ENCODE peak calls at places on chromosome 1, in seven cellular contexts. E is adrenal gland, S is neural progenitor cell, J is right lobe of liver, Q is progenitor cell of endocrine pancreas, F is GM13977, I is kidney epithelial cell. Y is an unnamed sample.

GRCh38 chr1:205967555-205968335 is 24.5 kb upstream of the SLC26A9 start:
- DNase-seq in S (no peak), Q (no peak), F (no peak), E (no peak), J (no peak), I (no peak), Y (no peak)

GRCh38 chr1:89023026-89023425 is 360 bp upstream of the GBP3 start:
- DNase-seq in J (no peak), I (no peak), F (no peak), E (no peak), S (no peak), Q (no peak), Y (no peak)

GRCh38 chr1:189220750-189221149 is 1256.9 kb downstream of the BRINP3 start:
- DNase-seq in S (no peak), F (no peak), E (no peak), J (no peak), Q (no peak), I (no peak), Y (no peak)

GRCh38 chr1:154190550-154190949 is 1.4 kb downstream of the TPM3 start:
- DNase-seq in I (no peak), E (no peak), F (no peak), J (no peak), Q (no peak), S (no peak), Y (no peak)

GRCh38 chr1:151828931-151829330 is 2.7 kb downstream of the RORC start:
- DNase-seq in S (peak), Q (no peak), I (no peak), F (no peak), J (peak), E (peak), Y (no peak)

GRCh38 chr1:175434268-175434860 is 241.8 kb upstream of the KIAA0040 start:
- DNase-seq in F (peak), E (no peak), Q (no peak), I (no peak), J (peak), S (no peak), Y (peak)

GRCh38 chr1:94205639-94206038 is 31.7 kb downstream of the ARHGAP29 start:
- DNase-seq in F (no peak), S (no peak), Q (no peak), E (no peak), I (no peak), J (no peak), Y (no peak)

GRCh38 chr1:226974544-226975258 is 34.6 kb downstream of the COQ8A start:
- DNase-seq in S (no peak), I (no peak), J (peak), F (no peak), Q (no peak), E (peak), Y (no peak)

GRCh38 chr1:44819257-44819593 is 10.9 kb downstream of the BTBD19 start:
- DNase-seq in Q (no peak), S (peak), I (no peak), J (peak), F (peak), E (no peak), Y (no peak)

GRCh38 chr1:14350197-14350596 is 248.3 kb upstream of the KAZN start:
- DNase-seq in I (no peak), Q (no peak), F (no peak), E (no peak), S (no peak), J (no peak), Y (no peak)

GRCh38 chr1:83499998-83500397 is 498.9 kb downstream of the TTLL7 start:
- DNase-seq in J (no peak), E (no peak), F (peak), I (no peak), Q (no peak), S (no peak), Y (no peak)

GRCh38 chr1:23437355-23437664 is 12.8 kb upstream of the TCEA3 start:
- DNase-seq in S (no peak), I (no peak), F (no peak), E (no peak), Q (no peak), J (no peak), Y (no peak)

GRCh38 chr1:228325267-228325666 is 81.4 kb downstream of the TRIM11 start:
- DNase-seq in E (no peak), Q (no peak), I (no peak), S (no peak), J (no peak), F (no peak), Y (no peak)

GRCh38 chr1:84932991-84933611 is 40.1 kb upstream of the LPAR3 start:
- DNase-seq in I (no peak), F (no peak), J (no peak), E (no peak), Q (no peak), S (no peak), Y (no peak)

GRCh38 chr1:84940481-84940880 is 47.5 kb upstream of the LPAR3 start:
- DNase-seq in Q (no peak), J (no peak), F (no peak), I (no peak), S (no peak), E (no peak), Y (no peak)

GRCh38 chr1:84939151-84939550 is 46.1 kb upstream of the LPAR3 start:
- DNase-seq in I (no peak), E (no peak), J (no peak), F (no peak), Q (no peak), S (no peak), Y (no peak)

GRCh38 chr1:84939761-84940160 is 46.8 kb upstream of the LPAR3 start:
- DNase-seq in I (no peak), E (no peak), J (no peak), Q (no peak), S (no peak), F (no peak), Y (no peak)

DNA sequence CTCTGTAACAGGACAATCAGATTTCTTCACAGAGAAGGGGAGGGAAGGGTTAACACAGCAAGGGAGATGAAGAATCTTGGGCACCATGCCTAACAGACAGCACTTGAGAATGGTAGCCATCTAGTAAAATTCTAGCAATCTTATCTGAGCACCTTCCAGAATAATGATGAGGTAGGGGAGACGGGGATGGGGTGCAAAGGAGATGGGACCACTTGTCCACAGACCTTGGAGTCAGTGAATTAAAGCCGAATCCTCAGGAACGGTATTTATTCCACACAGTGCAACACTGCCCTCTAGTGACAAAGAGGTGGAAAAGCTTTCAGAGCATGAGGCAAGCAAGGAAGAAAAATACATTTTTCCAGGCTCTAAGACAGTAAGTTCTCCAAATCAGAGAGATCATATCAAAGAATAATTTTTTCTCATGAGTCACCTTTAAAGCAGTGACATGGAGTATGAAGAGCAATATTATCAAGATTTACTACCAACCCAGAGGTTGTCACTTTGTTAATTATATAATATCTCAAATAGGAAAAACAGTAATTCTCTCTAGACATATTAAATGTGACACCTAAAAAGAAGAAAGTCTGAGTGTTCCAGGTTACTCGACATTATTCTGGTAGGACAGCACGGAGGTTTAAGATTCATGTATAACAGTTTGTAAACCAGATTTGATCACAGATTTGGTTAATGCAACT is 43.3 kb upstream of the LPAR3 start:
- DNase-seq in J (no peak), S (peak), F (peak), E (peak), I (no peak), Q (no peak), Y (peak)
- TF ChIP-seq CTCF in J (peak), S (peak), F (peak), E (peak), I (peak), Q (peak), Y (peak)

GRCh38 chr1:51627672-51628071 is 10.8 kb downstream of the OSBPL9 start:
- DNase-seq in S (peak), J (no peak), F (peak), E (no peak), Q (no peak), I (no peak), Y (peak)
- TF ChIP-seq CTCF in S (peak), J (peak), F (peak), E (peak), Q (peak), I (peak), Y (no peak)

DNA sequence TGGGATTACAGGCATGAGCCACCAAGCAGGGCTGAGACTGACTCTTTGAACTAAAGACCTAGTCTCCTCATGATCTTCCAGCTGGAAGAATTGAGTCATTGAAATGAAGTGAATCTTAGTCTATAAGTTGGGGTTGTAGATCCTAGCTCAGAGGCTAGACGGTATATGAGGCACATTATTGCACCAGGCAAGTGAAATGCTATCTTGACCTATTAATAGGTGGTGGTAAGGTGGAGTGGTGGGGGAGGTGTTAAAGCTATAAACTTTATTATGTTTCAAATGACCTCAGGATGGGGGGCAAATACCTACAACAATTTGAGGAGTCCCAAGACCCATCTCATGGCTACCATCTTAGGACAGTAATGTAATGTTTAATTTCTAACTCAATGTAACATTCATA is 36.8 kb upstream of the SLC16A1 start:
- DNase-seq in Q (no peak), J (no peak), I (no peak), E (no peak), S (no peak), F (no peak), Y (no peak)
- TF ChIP-seq CTCF in Q (no peak), J (no peak), I (no peak), E (no peak), S (no peak), F (no peak), Y (no peak)

GRCh38 chr1:38014171-38014570 is 1.6 kb downstream of the UTP11 start:
- DNase-seq in F (no peak), Q (no peak), I (no peak), E (no peak), S (no peak), J (no peak), Y (no peak)
- TF ChIP-seq CTCF in F (no peak), Q (no peak), I (no peak), E (no peak), S (no peak), J (no peak), Y (no peak)

GRCh38 chr1:91613594-91613993 is 112.9 kb downstream of the CDC7 start:
- DNase-seq in S (no peak), Q (no peak), E (no peak), F (no peak), I (no peak), J (no peak), Y (no peak)

GRCh38 chr1:91621360-91621759 is 120.7 kb downstream of the CDC7 start:
- DNase-seq in Q (no peak), S (no peak), I (no peak), J (no peak), F (no peak), E (no peak), Y (no peak)

GRCh38 chr1:91619881-91620280 is 119.2 kb downstream of the CDC7 start:
- DNase-seq in I (no peak), S (no peak), Q (no peak), J (no peak), F (no peak), E (no peak), Y (no peak)

GRCh38 chr1:91621907-91622306 is 121.3 kb downstream of the CDC7 start:
- DNase-seq in S (no peak), F (no peak), Q (no peak), J (no peak), I (no peak), E (no peak), Y (no peak)

DNA sequence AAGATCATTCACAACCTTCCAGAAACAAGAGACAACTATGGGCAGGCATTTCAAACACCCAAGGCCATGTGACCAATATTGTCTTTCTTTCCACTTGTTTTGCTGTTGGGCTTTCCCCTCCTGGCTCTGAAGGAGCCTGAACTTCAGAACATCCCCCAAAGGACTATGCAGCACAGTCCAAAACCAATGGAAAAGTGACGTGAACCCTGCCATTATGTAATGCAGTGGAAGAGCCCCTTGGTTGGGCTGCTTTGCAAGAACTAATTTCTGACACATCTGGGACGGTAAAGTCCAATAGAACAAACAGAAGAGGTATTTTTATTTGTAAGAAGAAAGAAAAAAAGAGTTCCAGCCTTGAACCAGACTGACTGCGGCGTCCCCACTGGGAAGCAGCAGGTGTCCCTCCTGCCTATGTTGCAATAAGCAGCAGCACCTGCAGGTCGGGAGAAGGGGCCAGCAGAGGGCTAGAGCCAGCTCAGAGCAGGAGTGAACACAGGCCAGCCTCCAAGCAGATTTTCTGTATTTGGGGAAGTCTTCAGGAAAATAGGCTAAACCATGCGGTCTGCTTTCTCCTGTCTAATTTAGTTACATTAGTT is 116.7 kb downstream of the CDC7 start:
- DNase-seq in Q (peak), F (no peak), I (no peak), E (peak), J (peak), S (peak), Y (peak)
- TF ChIP-seq CTCF in Q (peak), F (peak), I (peak), E (peak), J (peak), S (peak), Y (no peak)

GRCh38 chr1:110638556-110638955 is 32.4 kb upstream of the KCNA2 start:
- DNase-seq in F (no peak), Q (no peak), J (no peak), E (no peak), S (no peak), I (no peak), Y (no peak)

GRCh38 chr1:110639724-110640386 is 33.7 kb upstream of the KCNA2 start:
- DNase-seq in E (no peak), I (no peak), F (no peak), Q (no peak), J (no peak), S (no peak), Y (no peak)

GRCh38 chr1:110637475-110637874 is 31.3 kb upstream of the KCNA2 start:
- DNase-seq in S (no peak), F (no peak), Q (no peak), J (no peak), I (no peak), E (no peak), Y (no peak)

GRCh38 chr1:110636149-110636935 is 30.2 kb upstream of the KCNA2 start:
- DNase-seq in Q (no peak), F (no peak), J (no peak), E (no peak), S (no peak), I (no peak), Y (no peak)

DNA sequence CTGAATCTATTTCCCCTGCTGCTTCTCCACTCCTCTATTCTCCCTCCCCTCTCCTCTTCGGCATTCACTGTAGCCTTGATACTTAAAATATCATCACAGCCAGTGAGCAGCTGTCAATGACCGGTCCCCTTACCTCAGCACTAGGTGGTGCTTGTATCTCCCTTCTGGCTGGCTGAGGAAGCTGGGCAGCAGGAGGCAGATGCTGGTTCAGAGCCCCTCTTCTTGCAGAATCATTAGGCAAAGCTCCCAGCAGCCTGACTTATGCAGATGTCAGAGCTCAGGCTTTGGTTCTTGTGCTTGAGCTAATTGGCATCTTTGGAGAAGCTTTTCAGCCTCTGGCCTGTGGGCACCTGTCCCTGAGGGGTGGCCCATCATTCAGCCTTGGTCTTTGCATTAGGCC is 31.9 kb upstream of the KCNA2 start:
- DNase-seq in S (no peak), Q (no peak), E (no peak), F (no peak), J (no peak), I (no peak), Y (no peak)
- TF ChIP-seq CTCF in S (no peak), Q (no peak), E (no peak), F (peak), J (no peak), I (no peak), Y (no peak)

GRCh38 chr1:218670875-218671274 is 325.7 kb downstream of the TGFB2 start:
- DNase-seq in J (no peak), Q (no peak), I (no peak), F (no peak), S (no peak), E (no peak), Y (no peak)

GRCh38 chr1:218671573-218671972 is 326.4 kb downstream of the TGFB2 start:
- DNase-seq in Q (no peak), J (no peak), E (no peak), F (no peak), I (no peak), S (peak), Y (no peak)

GRCh38 chr1:218676991-218677390 is 331.9 kb downstream of the TGFB2 start:
- DNase-seq in F (no peak), J (no peak), Q (no peak), S (peak), I (no peak), E (no peak), Y (no peak)

GRCh38 chr1:218673170-218673569 is 328.0 kb downstream of the TGFB2 start:
- DNase-seq in S (no peak), E (no peak), J (no peak), Q (no peak), I (no peak), F (no peak), Y (no peak)

DNA sequence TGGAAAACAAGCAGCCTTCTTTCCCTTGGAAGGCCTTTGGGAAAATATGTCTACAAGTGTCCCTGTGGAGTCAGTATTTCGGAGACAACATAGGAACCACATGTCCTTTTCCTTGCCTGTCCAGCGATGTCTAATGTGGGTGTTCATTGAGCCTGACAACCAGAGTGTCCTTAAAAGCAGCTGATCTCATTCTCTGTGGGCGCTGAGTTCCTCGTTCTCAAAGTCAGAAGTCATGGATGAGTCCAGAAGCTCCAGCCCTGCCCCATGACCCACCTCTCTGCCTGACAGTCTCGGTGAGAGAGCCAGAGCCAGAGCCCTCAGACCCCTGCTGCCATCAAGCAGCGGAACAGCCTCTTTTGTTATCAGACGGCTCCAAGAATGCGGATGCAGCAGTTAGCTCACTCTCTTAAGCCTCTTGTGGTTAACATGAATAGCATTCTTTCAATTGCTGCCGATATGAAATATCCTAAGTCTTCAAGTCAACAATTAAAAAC is 329.2 kb downstream of the TGFB2 start:
- DNase-seq in E (peak), S (peak), I (no peak), F (no peak), Q (peak), J (no peak), Y (no peak)
- TF ChIP-seq CTCF in E (no peak), S (peak), I (no peak), F (no peak), Q (peak), J (no peak), Y (no peak)

DNA sequence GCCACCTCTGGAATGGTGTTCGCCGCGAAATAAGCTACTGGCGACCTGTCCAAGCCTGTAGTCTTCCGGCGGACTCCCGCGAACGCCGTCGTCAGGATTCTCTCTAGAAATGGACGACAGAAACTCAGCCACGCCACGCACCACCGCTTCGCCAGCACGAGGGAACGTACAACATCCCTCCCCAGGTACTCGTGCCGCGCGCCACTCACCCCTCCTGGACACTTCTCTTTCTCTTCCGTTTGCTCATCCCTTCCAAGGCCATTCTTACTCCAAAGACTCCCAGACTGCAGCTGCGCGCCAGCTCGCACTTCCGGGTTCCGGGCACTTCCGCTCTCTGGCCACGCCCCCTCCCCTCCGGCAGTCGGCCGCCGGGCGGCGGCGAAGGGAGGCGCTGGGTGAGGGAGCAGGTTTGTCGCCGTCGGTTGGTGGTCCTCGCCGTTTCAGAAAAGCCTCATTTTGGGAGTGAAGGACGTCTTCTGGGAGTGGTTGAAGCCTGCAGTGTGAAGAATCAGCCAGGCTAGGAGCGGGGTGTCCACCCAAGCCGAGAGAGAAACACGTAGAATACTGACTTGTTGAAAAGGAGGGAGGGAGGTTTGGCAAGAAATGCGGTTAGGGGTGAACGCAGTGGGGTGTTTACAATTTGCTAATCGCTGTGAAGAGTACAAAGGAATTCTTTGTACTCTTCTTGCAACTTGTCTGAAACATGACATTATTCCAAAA is at the start of gene RBM34:
- DNase-seq in E (peak), S (peak), Q (peak), J (peak), I (peak), F (peak), Y (peak)
- TF ChIP-seq CTCF in E (peak), S (peak), Q (peak), J (peak), I (no peak), F (no peak), Y (no peak)